ENCODE peak calls at places on chromosome 10, in seven cellular contexts. A is sigmoid colon; E is RWPE1; M is CD8-positive, alpha-beta T cell; V is A549; C is GM23248; L is uterus. J is an unnamed sample.

GRCh38 chr10:131081386-131081785 is 230.1 kb downstream of the TCERG1L start:
- DNase-seq in A (peak), E (no peak), M (no peak), V (no peak), C (no peak), L (no peak), J (no peak)

GRCh38 chr10:68565658-68566057 is 5.5 kb downstream of the TET1 start:
- DNase-seq in A (no peak), E (no peak), M (no peak), V (no peak), C (no peak), L (no peak), J (no peak)

GRCh38 chr10:133614830-133615580 is 11.6 kb downstream of the FRG2B start:
- DNase-seq in A (no peak), E (no peak), M (no peak), V (no peak), C (no peak), L (no peak), J (no peak)

GRCh38 chr10:122656308-122656705 is 43.3 kb downstream of the C10orf120 start:
- DNase-seq in A (peak), E (no peak), M (no peak), V (no peak), C (no peak), L (no peak), J (no peak)

GRCh38 chr10:87593702-87594101 is 66.0 kb upstream of the PAPSS2 start:
- DNase-seq in A (no peak), E (no peak), M (no peak), V (no peak), C (peak), L (no peak), J (no peak)

GRCh38 chr10:484441-484924 is 205.0 kb downstream of the DIP2C start:
- DNase-seq in A (no peak), E (peak), M (peak), V (no peak), C (peak), L (no peak), J (no peak)

GRCh38 chr10:29950391-29950790 is 109.0 kb downstream of the JCAD start:
- DNase-seq in A (no peak), E (no peak), M (no peak), V (no peak), C (no peak), L (no peak), J (no peak)

GRCh38 chr10:137031-137430 is 1.8 kb downstream of the ZMYND11 start:
- DNase-seq in A (no peak), E (peak), M (no peak), V (peak), C (peak), L (no peak), J (no peak)

GRCh38 chr10:72598769-72599701 is 26.8 kb downstream of the MICU1 start:
- DNase-seq in A (no peak), E (no peak), M (no peak), V (no peak), C (no peak), L (no peak), J (no peak)

GRCh38 chr10:71241114-71241898 is 28.9 kb downstream of the UNC5B start:
- DNase-seq in A (no peak), E (no peak), M (no peak), V (no peak), C (peak), L (peak), J (no peak)

GRCh38 chr10:14918964-14919363 is 34.9 kb downstream of the DCLRE1C start:
- DNase-seq in A (no peak), E (no peak), M (no peak), V (no peak), C (no peak), L (no peak), J (no peak)

GRCh38 chr10:31536297-31536696 is 217.3 kb downstream of the ZEB1 start:
- DNase-seq in A (no peak), E (no peak), M (no peak), V (no peak), C (peak), L (peak), J (no peak)

GRCh38 chr10:11875499-11876281 is 52.5 kb downstream of the PROSER2 start:
- DNase-seq in A (peak), E (peak), M (no peak), V (peak), C (peak), L (peak), J (peak)

GRCh38 chr10:78211476-78212110 is 177.9 kb downstream of the RPS24 start:
- DNase-seq in A (no peak), E (no peak), M (no peak), V (peak), C (peak), L (no peak), J (no peak)

GRCh38 chr10:88731296-88731695 is 25.2 kb downstream of the LIPK start:
- DNase-seq in A (no peak), E (no peak), M (no peak), V (no peak), C (peak), L (no peak), J (no peak)

GRCh38 chr10:78623577-78624215 is 445.1 kb upstream of the ZMIZ1 start:
- DNase-seq in A (no peak), E (peak), M (no peak), V (peak), C (peak), L (no peak), J (no peak)

GRCh38 chr10:21355591-21356011 is 169.9 kb downstream of the SKIDA1 start:
- DNase-seq in A (no peak), E (peak), M (no peak), V (no peak), C (peak), L (no peak), J (no peak)

GRCh38 chr10:33180390-33180789 is 154.1 kb downstream of the NRP1 start:
- DNase-seq in A (no peak), E (no peak), M (no peak), V (no peak), C (peak), L (no peak), J (no peak)

GRCh38 chr10:119318411-119319160 is 111.2 kb downstream of the GRK5 start:
- DNase-seq in A (no peak), E (no peak), M (no peak), V (no peak), C (no peak), L (no peak), J (no peak)

GRCh38 chr10:94490789-94491039 is 54.9 kb upstream of the HELLS start:
- DNase-seq in A (no peak), E (no peak), M (no peak), V (no peak), C (no peak), L (no peak), J (no peak)

GRCh38 chr10:97755718-97756117 is 16.1 kb downstream of the SFRP5 start:
- DNase-seq in A (no peak), E (no peak), M (no peak), V (no peak), C (no peak), L (no peak), J (no peak)

GRCh38 chr10:93941603-93942002 is 47.8 kb downstream of the SLC35G1 start:
- DNase-seq in A (no peak), E (no peak), M (no peak), V (no peak), C (no peak), L (no peak), J (no peak)

GRCh38 chr10:13987472-13987871 is 343.3 kb downstream of the FRMD4A start:
- DNase-seq in A (no peak), E (peak), M (no peak), V (peak), C (peak), L (no peak), J (no peak)

GRCh38 chr10:127776816-127777215 is 39.8 kb downstream of the FOXI2 start:
- DNase-seq in A (no peak), E (no peak), M (no peak), V (no peak), C (no peak), L (no peak), J (no peak)

GRCh38 chr10:74113546-74113945 is 37.1 kb downstream of the AP3M1 start:
- DNase-seq in A (no peak), E (peak), M (no peak), V (no peak), C (peak), L (no peak), J (no peak)

GRCh38 chr10:3825862-3826351 is 40.9 kb upstream of the KLF6 start:
- DNase-seq in A (peak), E (no peak), M (no peak), V (no peak), C (no peak), L (no peak), J (no peak)

GRCh38 chr10:63483983-63484382 is 18.2 kb upstream of the JMJD1C start:
- DNase-seq in A (no peak), E (no peak), M (no peak), V (no peak), C (no peak), L (no peak), J (no peak)

GRCh38 chr10:22023508-22023907 is 20.0 kb upstream of the DNAJC1 start:
- DNase-seq in A (no peak), E (no peak), M (no peak), V (no peak), C (no peak), L (no peak), J (no peak)

GRCh38 chr10:93921338-93921737 is 27.6 kb downstream of the SLC35G1 start:
- DNase-seq in A (no peak), E (no peak), M (no peak), V (peak), C (no peak), L (no peak), J (no peak)

GRCh38 chr10:13707156-13707881 is 120.6 kb downstream of the PRPF18 start:
- DNase-seq in A (peak), E (peak), M (no peak), V (peak), C (peak), L (peak), J (peak)

GRCh38 chr10:63348210-63348850 is 117.4 kb downstream of the JMJD1C start:
- DNase-seq in A (no peak), E (peak), M (no peak), V (no peak), C (no peak), L (no peak), J (no peak)

GRCh38 chr10:132364594-132364970 is 32.4 kb upstream of the PWWP2B start:
- DNase-seq in A (peak), E (no peak), M (no peak), V (no peak), C (peak), L (no peak), J (no peak)

GRCh38 chr10:78911533-78912340 is 157.0 kb upstream of the ZMIZ1 start:
- DNase-seq in A (peak), E (no peak), M (no peak), V (no peak), C (no peak), L (no peak), J (no peak)

GRCh38 chr10:73998623-73999622 is 1.0 kb downstream of the VCL start:
- DNase-seq in A (peak), E (peak), M (no peak), V (peak), C (peak), L (peak), J (peak)

GRCh38 chr10:34768261-34768971 is 46.7 kb downstream of the PARD3 start:
- DNase-seq in A (peak), E (peak), M (no peak), V (peak), C (peak), L (no peak), J (peak)

GRCh38 chr10:35300063-35300699 is 36.1 kb upstream of the CCNY start:
- DNase-seq in A (peak), E (peak), M (no peak), V (peak), C (peak), L (no peak), J (peak)

GRCh38 chr10:86372119-86372784 is 5.7 kb upstream of the GRID1 start:
- DNase-seq in A (peak), E (no peak), M (no peak), V (no peak), C (no peak), L (no peak), J (no peak)

GRCh38 chr10:130023454-130024230 is 59.6 kb upstream of the EBF3 start:
- DNase-seq in A (no peak), E (peak), M (no peak), V (no peak), C (no peak), L (peak), J (no peak)

GRCh38 chr10:129465796-129466702 is 992 bp upstream of the MGMT start:
- DNase-seq in A (no peak), E (no peak), M (no peak), V (no peak), C (peak), L (no peak), J (no peak)

GRCh38 chr10:80172896-80173295 is 32.4 kb downstream of the ANXA11 start:
- DNase-seq in A (peak), E (no peak), M (no peak), V (no peak), C (no peak), L (no peak), J (no peak)

GRCh38 chr10:80168679-80169380 is 36.3 kb downstream of the PLAC9 start:
- DNase-seq in A (peak), E (no peak), M (no peak), V (no peak), C (no peak), L (no peak), J (no peak)

GRCh38 chr10:80170026-80170425 is 35.3 kb downstream of the ANXA11 start:
- DNase-seq in A (no peak), E (no peak), M (no peak), V (no peak), C (no peak), L (no peak), J (no peak)

GRCh38 chr10:80171248-80171660 is 34.1 kb downstream of the ANXA11 start:
- DNase-seq in A (peak), E (peak), M (no peak), V (no peak), C (no peak), L (no peak), J (no peak)

DNA sequence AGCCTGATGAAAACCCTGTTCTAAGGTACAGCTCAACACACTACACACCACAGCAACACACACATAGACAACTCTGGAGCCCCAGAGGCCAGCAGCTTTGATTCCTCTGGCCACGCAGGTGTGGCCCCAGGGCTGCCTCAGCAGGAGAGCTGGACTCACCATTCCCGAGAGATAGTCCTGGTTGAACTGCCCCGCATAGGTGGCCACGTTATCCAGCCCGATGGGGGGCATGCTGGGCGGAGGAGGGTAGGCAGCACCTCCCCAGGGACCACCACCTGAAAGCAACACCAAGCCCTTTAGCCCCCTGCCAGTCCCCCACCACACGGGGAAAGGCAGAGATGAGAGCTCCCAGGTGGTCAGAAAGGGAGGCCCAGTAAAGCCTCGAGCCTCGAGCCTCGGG is 34.7 kb downstream of the ANXA11 start:
- DNase-seq in A (peak), E (no peak), M (no peak), V (no peak), C (no peak), L (no peak), J (no peak)
- H3K27ac ChIP-seq in A (no peak), E (peak), M (no peak), V (no peak), C (no peak), L (no peak), J (no peak)

GRCh38 chr10:112185959-112186358 is 2.4 kb upstream of the GPAM start:
- DNase-seq in A (no peak), E (no peak), M (no peak), V (no peak), C (peak), L (no peak), J (no peak)

GRCh38 chr10:112183329-112184051 is at the start of gene GPAM:
- DNase-seq in A (peak), E (peak), M (peak), V (peak), C (peak), L (peak), J (peak)

GRCh38 chr10:112184052-112184371 is 447 bp upstream of the GPAM start:
- DNase-seq in A (no peak), E (no peak), M (no peak), V (no peak), C (no peak), L (no peak), J (no peak)

GRCh38 chr10:112184379-112184778 is 814 bp upstream of the GPAM start:
- DNase-seq in A (no peak), E (no peak), M (no peak), V (no peak), C (peak), L (no peak), J (no peak)

DNA sequence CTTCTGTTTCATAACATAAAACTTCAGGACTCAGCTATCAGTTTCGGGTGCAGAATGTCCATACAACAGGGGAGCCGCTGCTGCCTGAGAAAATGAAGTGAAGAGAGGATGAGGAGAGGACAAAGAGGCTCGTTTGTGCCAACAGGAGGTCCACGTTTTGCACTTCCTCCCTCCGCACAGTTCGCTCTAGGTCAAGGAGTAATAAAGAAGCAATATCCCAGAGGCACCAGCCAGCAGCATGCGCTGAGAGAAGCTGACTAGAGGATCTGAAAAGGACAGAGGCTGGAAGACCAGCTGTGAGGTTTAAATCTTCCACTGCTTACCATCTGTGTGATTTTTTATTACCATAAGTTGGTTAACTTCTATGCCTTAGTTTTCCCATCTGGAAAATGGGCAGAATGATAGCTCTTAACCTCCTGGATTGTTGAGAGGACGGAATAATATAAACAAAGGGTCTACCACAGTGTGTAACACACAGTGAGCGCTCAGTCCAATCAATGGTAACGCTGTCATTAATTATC is 697 bp downstream of the GPAM start:
- DNase-seq in A (no peak), E (no peak), M (no peak), V (no peak), C (no peak), L (no peak), J (no peak)
- H3K27ac ChIP-seq in A (peak), E (peak), M (peak), V (peak), C (no peak), L (peak), J (peak)

GRCh38 chr10:104589431-104589830 is 51.7 kb upstream of the SORCS3 start:
- DNase-seq in A (no peak), E (no peak), M (no peak), V (no peak), C (peak), L (no peak), J (no peak)

GRCh38 chr10:104591451-104591850 is 49.6 kb upstream of the SORCS3 start:
- DNase-seq in A (no peak), E (no peak), M (no peak), V (no peak), C (no peak), L (no peak), J (no peak)

GRCh38 chr10:104584541-104584940 is 56.5 kb upstream of the SORCS3 start:
- DNase-seq in A (no peak), E (no peak), M (no peak), V (no peak), C (no peak), L (no peak), J (no peak)

GRCh38 chr10:104589871-104590270 is 51.2 kb upstream of the SORCS3 start:
- DNase-seq in A (no peak), E (peak), M (no peak), V (peak), C (peak), L (no peak), J (no peak)
- H3K27ac ChIP-seq in A (no peak), E (no peak), M (no peak), V (peak), C (peak), L (no peak), J (no peak)

DNA sequence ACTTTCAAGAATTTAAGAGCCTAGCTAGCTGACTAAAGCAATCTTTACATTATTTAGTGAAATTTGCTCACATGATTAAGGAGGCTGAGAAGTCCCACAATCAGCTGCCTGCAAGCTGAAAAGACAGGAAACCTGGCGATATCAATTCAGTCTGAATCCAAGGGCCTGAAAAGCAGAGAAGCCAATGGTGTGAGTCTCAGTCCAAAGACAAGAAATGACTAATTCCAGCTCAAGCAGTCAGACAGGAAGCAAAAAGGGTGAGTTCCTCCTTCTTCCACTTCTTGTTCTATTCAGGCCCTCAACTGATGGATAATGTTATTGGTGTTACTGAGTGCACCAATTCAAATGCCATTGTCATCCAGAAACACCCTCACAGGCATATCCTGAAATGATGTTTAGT is 1231.6 kb upstream of the CELF2 start:
- DNase-seq in A (no peak), E (peak), M (no peak), V (no peak), C (peak), L (no peak), J (no peak)
- H3K27ac ChIP-seq in A (no peak), E (no peak), M (no peak), V (no peak), C (peak), L (no peak), J (no peak)

GRCh38 chr10:96272986-96273280 is 1.6 kb upstream of the BLNK start:
- DNase-seq in A (no peak), E (no peak), M (no peak), V (no peak), C (no peak), L (no peak), J (no peak)

GRCh38 chr10:96276831-96277230 is 5.5 kb upstream of the BLNK start:
- DNase-seq in A (no peak), E (peak), M (no peak), V (no peak), C (peak), L (no peak), J (no peak)

GRCh38 chr10:96279219-96279641 is 7.9 kb upstream of the BLNK start:
- DNase-seq in A (no peak), E (no peak), M (no peak), V (no peak), C (no peak), L (no peak), J (no peak)

GRCh38 chr10:96275685-96276418 is 4.5 kb upstream of the BLNK start:
- DNase-seq in A (no peak), E (no peak), M (no peak), V (no peak), C (no peak), L (no peak), J (peak)

DNA sequence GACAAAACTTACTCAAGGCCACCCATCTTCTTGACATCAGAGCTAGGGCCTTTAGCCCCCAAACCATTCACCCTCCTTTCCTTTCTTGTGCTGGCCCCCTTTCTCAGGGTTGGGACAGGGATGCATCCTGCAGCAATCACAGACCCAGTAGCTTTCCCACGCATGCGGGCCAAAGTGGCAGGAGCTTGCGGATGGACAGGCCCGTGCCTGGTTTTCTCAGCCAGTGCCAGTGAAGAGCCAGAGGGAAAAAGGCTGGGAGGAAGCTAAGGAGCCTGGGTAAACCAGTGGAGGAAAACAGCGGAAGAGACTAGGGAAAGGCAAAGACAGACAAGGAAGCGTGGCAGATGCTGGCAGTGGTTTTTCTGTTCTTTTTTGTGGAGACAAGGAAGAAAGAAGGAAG is 5.1 kb upstream of the BLNK start:
- DNase-seq in A (no peak), E (no peak), M (no peak), V (no peak), C (no peak), L (no peak), J (no peak)
- H3K27ac ChIP-seq in A (no peak), E (peak), M (no peak), V (no peak), C (no peak), L (no peak), J (peak)

GRCh38 chr10:76555271-76555670 is 1082.3 kb downstream of the KCNMA1 start:
- DNase-seq in A (no peak), E (no peak), M (no peak), V (no peak), C (no peak), L (no peak), J (no peak)
- H3K27ac ChIP-seq in A (peak), E (no peak), M (no peak), V (no peak), C (no peak), L (peak), J (peak)